ENCODE peak calls at places on chromosomes 1 and 21, in nine cellular contexts. O is WERI-Rb-1, U is epithelial cell of esophagus, L is GM23338, B is BJ, V is choroid plexus epithelial cell, Q is fibroblast of lung, T is esophagus squamous epithelium, I is heart right ventricle. M is an unnamed sample.

GRCh38 chr1:244076740-244077139 is 25.7 kb downstream of the ZBTB18 start:
- DNase-seq in O (no peak), U (no peak), L (no peak), B (no peak), V (no peak), Q (no peak), T (no peak), I (no peak), M (no peak)

GRCh38 chr1:155024315-155024714 is 9.3 kb downstream of the DCST2 start:
- DNase-seq in O (no peak), U (no peak), L (no peak), B (no peak), V (no peak), Q (no peak), T (no peak), I (no peak), M (no peak)

GRCh38 chr1:63914706-63915105 is 140.9 kb downstream of the ROR1 start:
- DNase-seq in O (no peak), U (no peak), L (no peak), B (no peak), V (no peak), Q (no peak), T (no peak), I (no peak), M (no peak)

GRCh38 chr1:2273401-2274090 is 45.4 kb downstream of the SKI start:
- DNase-seq in O (no peak), U (no peak), L (no peak), B (no peak), V (no peak), Q (no peak), T (no peak), I (peak; percentile 33), M (no peak)

GRCh38 chr21:37356710-37357109 is 9.9 kb upstream of the DYRK1A start:
- DNase-seq in O (no peak), U (peak; percentile 74), L (no peak), B (no peak), V (no peak), Q (no peak), T (no peak), I (no peak), M (no peak)

GRCh38 chr1:39892611-39893595 is 8.8 kb downstream of the MYCL start:
- DNase-seq in O (no peak), U (peak; percentile 87), L (peak; percentile 91), B (peak; percentile 56), V (peak; percentile 82), Q (peak; percentile 90), T (no peak), I (no peak), M (peak; percentile 73)

GRCh38 chr1:222202831-222203230 is 345.1 kb downstream of the HHIPL2 start:
- DNase-seq in O (no peak), U (no peak), L (no peak), B (no peak), V (no peak), Q (no peak), T (no peak), I (no peak), M (no peak)

GRCh38 chr1:114145504-114146160 is 8.0 kb downstream of the SYT6 start:
- DNase-seq in O (no peak), U (peak; percentile 21), L (peak; percentile 39), B (no peak), V (no peak), Q (no peak), T (no peak), I (no peak), M (peak; percentile 12)

GRCh38 chr1:118928739-118929554 is 59.2 kb downstream of the TBX15 start:
- DNase-seq in O (no peak), U (peak; percentile 61), L (peak; percentile 71), B (no peak), V (peak; percentile 62), Q (peak; percentile 26), T (no peak), I (no peak), M (peak; percentile 16)

GRCh38 chr1:201756411-201756810 is 72.5 kb upstream of the IPO9 start:
- DNase-seq in O (no peak), U (peak; percentile 45), L (no peak), B (peak; percentile 74), V (peak; percentile 80), Q (peak; percentile 86), T (no peak), I (no peak), M (no peak)

GRCh38 chr1:173392895-173393654 is 84.1 kb upstream of the PRDX6 start:
- DNase-seq in O (no peak), U (peak; percentile 85), L (no peak), B (peak; percentile 70), V (peak; percentile 95), Q (peak; percentile 94), T (no peak), I (no peak), M (no peak)

GRCh38 chr1:42476605-42477004 is 13.5 kb downstream of the CCDC30 start:
- DNase-seq in O (no peak), U (no peak), L (no peak), B (no peak), V (no peak), Q (no peak), T (no peak), I (no peak), M (no peak)

GRCh38 chr1:173023343-173023742 is 27.4 kb downstream of the TNFSF18 start:
- DNase-seq in O (no peak), U (peak; percentile 32), L (no peak), B (no peak), V (no peak), Q (no peak), T (no peak), I (no peak), M (no peak)

GRCh38 chr1:76229279-76229977 is 154.9 kb downstream of the ST6GALNAC3 start:
- DNase-seq in O (no peak), U (no peak), L (peak; percentile 15), B (no peak), V (no peak), Q (no peak), T (no peak), I (no peak), M (no peak)

GRCh38 chr1:232183802-232184201 is 446.1 kb downstream of the SIPA1L2 start:
- DNase-seq in O (no peak), U (peak; percentile 43), L (no peak), B (no peak), V (no peak), Q (no peak), T (no peak), I (no peak), M (no peak)

GRCh38 chr1:86356247-86356646 is 39.9 kb downstream of the ODF2L start:
- DNase-seq in O (no peak), U (peak; percentile 28), L (peak; percentile 26), B (no peak), V (no peak), Q (peak; percentile 22), T (no peak), I (no peak), M (peak; percentile 3)

GRCh38 chr21:45981641-45982255 is at the start of gene COL6A1:
- DNase-seq in O (peak; percentile 78), U (no peak), L (peak; percentile 52), B (no peak), V (peak; percentile 19), Q (peak; percentile 66), T (no peak), I (peak; percentile 78), M (no peak)

GRCh38 chr21:45979651-45980050 is 1.9 kb upstream of the COL6A1 start:
- DNase-seq in O (peak; percentile 11), U (no peak), L (no peak), B (no peak), V (no peak), Q (no peak), T (no peak), I (peak; percentile 11), M (no peak)

GRCh38 chr21:45981154-45981606 is 390 bp upstream of the COL6A1 start:
- DNase-seq in O (peak; percentile 90), U (peak; percentile 46), L (peak; percentile 85), B (peak; percentile 47), V (peak; percentile 94), Q (peak; percentile 88), T (no peak), I (peak; percentile 85), M (peak; percentile 75)

GRCh38 chr21:45980271-45980670 is 1.3 kb upstream of the COL6A1 start:
- DNase-seq in O (no peak), U (no peak), L (no peak), B (no peak), V (no peak), Q (no peak), T (no peak), I (no peak), M (no peak)

GRCh38 chr21:45980697-45981096 is 873 bp upstream of the COL6A1 start:
- DNase-seq in O (no peak), U (no peak), L (no peak), B (no peak), V (no peak), Q (no peak), T (no peak), I (no peak), M (no peak)
- H3K4me3 ChIP-seq in O (peak overlapping the region; percentile 34), U (peak overlapping the region; percentile 30), L (peak overlapping the region; percentile 74), B (peak overlapping the region; percentile 42), V (peak overlapping the region; percentile 56), Q (peak overlapping the region; percentile 63), T (peak overlapping the region; percentile 75), I (no peak overlapping the region), M (peak overlapping the region; percentile 36)

GRCh38 chr1:198072177-198072576 is 84.6 kb upstream of the NEK7 start:
- DNase-seq in O (no peak), U (peak; percentile 13), L (peak; percentile 30), B (no peak), V (peak; percentile 55), Q (peak; percentile 9), T (no peak), I (no peak), M (no peak)
- TF ChIP-seq CTCF in O (peak; percentile 13), U (peak; percentile 21), L (peak; percentile 60), B (no peak), V (peak; percentile 57), Q (no peak), T (no peak), I (peak; percentile 20), M (peak; percentile 5)

DNA sequence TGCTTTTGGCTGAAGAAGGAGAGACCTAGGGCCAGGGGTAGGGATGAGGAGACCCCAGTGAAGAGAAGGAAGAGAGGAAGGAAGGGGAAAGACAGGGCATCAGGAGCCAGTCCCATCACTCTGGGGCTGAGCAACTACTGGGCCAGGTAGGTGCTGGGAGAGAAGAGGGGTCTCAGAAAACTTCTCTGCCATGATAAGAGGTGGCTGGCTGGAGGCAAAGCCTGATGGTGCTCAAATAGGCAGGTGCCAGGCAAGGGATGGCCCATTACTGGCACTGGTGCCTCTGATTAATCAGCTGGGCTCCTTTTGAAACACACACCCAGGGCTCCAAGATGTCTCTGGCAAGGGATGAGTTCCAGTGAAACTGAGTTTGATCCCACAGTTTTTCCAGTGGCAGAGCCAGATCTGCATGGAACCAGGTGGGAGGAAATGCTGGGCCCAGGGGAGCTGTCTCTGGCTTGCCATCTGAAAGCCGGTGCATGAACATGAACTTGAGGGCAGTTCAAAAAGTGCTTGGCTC is 2.8 kb downstream of the CSF1 start:
- DNase-seq in O (no peak), U (no peak), L (no peak), B (no peak), V (no peak), Q (no peak), T (no peak), I (no peak), M (no peak)
- H3K4me3 ChIP-seq in O (no peak overlapping the region), U (no peak overlapping the region), L (no peak overlapping the region), B (no peak overlapping the region), V (peak overlapping the region; percentile 95), Q (no peak overlapping the region), T (peak overlapping the region; percentile 81), I (no peak overlapping the region), M (peak overlapping the region; percentile 96)

DNA sequence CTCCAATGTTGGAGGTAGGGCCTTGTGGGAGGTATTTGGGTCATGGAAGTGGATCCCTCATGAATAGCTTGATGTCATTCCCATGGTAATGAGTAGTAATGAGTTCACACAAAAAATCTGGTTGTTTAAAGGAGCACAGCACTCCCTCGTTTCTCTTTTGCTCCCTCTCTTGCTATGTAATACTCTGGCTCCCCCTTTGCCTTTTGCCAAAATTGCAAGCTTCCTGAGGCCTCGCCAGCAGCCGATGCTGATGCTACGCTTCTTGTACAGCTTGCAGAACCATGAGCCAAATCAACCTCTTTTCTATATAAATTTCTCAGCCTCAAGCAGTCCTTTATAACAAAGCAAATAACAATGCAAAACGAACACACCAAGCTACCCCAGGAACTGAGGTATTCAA is 80.9 kb downstream of the LHX9 start:
- DNase-seq in O (no peak), U (no peak), L (peak; percentile 69), B (no peak), V (no peak), Q (no peak), T (no peak), I (no peak), M (no peak)
- TF ChIP-seq CTCF in O (peak; percentile 10), U (no peak), L (peak; percentile 63), B (no peak), V (peak; percentile 12), Q (no peak), T (no peak), I (no peak), M (no peak)